ENCODE peak calls at places on chromosomes 3 and 15, in eight cellular contexts. I is adrenal gland, M is kidney, W is upper lobe of right lung, S is left ventricle myocardium inferior, X is IMR-90, H is ovary, N is adipocyte. A is an unnamed sample.

GRCh38 chr15:51801391-51801835 is 28.0 kb upstream of the TMOD3 start:
- DNase-seq in X (peak; percentile 18), W (no peak), I (peak; percentile 28), H (no peak), M (no peak), N (no peak), S (peak; percentile 38), A (no peak)

GRCh38 chr15:38217788-38218609 is 34.6 kb upstream of the SPRED1 start:
- DNase-seq in M (no peak), I (no peak), N (no peak), S (no peak), X (no peak), H (no peak), W (no peak), A (no peak)

GRCh38 chr15:67979281-67979680 is 74.8 kb upstream of the PIAS1 start:
- DNase-seq in H (no peak), M (no peak), X (no peak), N (no peak), I (no peak), W (no peak), S (no peak), A (no peak)

GRCh38 chr3:49717539-49718418 is 1.7 kb downstream of the AMIGO3 start:
- DNase-seq in I (no peak), W (peak; percentile 69), X (no peak), H (peak; percentile 24), S (no peak), N (no peak), M (peak; percentile 80), A (no peak)

GRCh38 chr3:145678401-145678800 is 482.6 kb downstream of the PLOD2 start:
- DNase-seq in S (no peak), M (no peak), N (peak; percentile 70), H (peak; percentile 24), X (no peak), I (no peak), W (no peak), A (no peak)

GRCh38 chr15:52976050-52976449 is 185.9 kb upstream of the ONECUT1 start:
- DNase-seq in I (no peak), N (no peak), H (no peak), M (no peak), X (no peak), W (no peak), S (no peak), A (no peak)

GRCh38 chr3:189171707-189172106 is at the start of gene TPRG1:
- DNase-seq in M (no peak), H (no peak), N (no peak), X (no peak), I (no peak), W (no peak), S (no peak), A (no peak)

GRCh38 chr3:187767266-187768032 is 22.2 kb upstream of the BCL6 start:
- DNase-seq in H (no peak), M (no peak), N (peak; percentile 45), X (peak; percentile 93), W (no peak), I (no peak), S (no peak), A (no peak)

GRCh38 chr3:52574056-52574965 is 37.9 kb downstream of the UQCC5 start:
- DNase-seq in N (no peak), X (no peak), I (no peak), S (no peak), M (no peak), W (no peak), H (no peak), A (no peak)

GRCh38 chr15:78418681-78419080 is 19.3 kb upstream of the IREB2 start:
- DNase-seq in W (no peak), N (no peak), I (no peak), S (no peak), M (no peak), H (no peak), X (no peak), A (no peak)

GRCh38 chr15:30929064-30929669 is 25.5 kb downstream of the FAN1 start:
- DNase-seq in I (no peak), N (no peak), M (no peak), X (no peak), H (no peak), W (no peak), S (no peak), A (no peak)

GRCh38 chr3:192336286-192336685 is 391.1 kb downstream of the FGF12 start:
- DNase-seq in X (no peak), N (no peak), I (no peak), S (no peak), W (no peak), M (no peak), H (no peak), A (no peak)

GRCh38 chr15:90071220-90071807 is 31.0 kb downstream of the IDH2 start:
- DNase-seq in I (peak; percentile 86), N (peak; percentile 93), S (peak; percentile 78), H (peak; percentile 80), M (peak; percentile 85), X (peak; percentile 87), W (peak; percentile 83), A (peak; percentile 53)

GRCh38 chr3:60636846-60637245 is 614.4 kb downstream of the FHIT start:
- DNase-seq in X (peak; percentile 20), W (no peak), N (no peak), I (no peak), M (no peak), S (no peak), H (no peak), A (no peak)

GRCh38 chr3:155804298-155804697 is 1.8 kb downstream of the C3orf33 start:
- DNase-seq in I (no peak), W (no peak), M (no peak), S (no peak), X (no peak), H (no peak), N (no peak), A (no peak)

GRCh38 chr3:143896486-143896885 is 48.2 kb upstream of the SLC9A9 start:
- DNase-seq in X (no peak), I (no peak), W (no peak), H (no peak), N (no peak), S (no peak), M (no peak), A (no peak)

GRCh38 chr15:39720721-39721611 is 61.7 kb downstream of the FSIP1 start:
- DNase-seq in X (peak; percentile 69), M (no peak), S (no peak), H (no peak), W (no peak), N (peak; percentile 84), I (no peak), A (no peak)

DNA sequence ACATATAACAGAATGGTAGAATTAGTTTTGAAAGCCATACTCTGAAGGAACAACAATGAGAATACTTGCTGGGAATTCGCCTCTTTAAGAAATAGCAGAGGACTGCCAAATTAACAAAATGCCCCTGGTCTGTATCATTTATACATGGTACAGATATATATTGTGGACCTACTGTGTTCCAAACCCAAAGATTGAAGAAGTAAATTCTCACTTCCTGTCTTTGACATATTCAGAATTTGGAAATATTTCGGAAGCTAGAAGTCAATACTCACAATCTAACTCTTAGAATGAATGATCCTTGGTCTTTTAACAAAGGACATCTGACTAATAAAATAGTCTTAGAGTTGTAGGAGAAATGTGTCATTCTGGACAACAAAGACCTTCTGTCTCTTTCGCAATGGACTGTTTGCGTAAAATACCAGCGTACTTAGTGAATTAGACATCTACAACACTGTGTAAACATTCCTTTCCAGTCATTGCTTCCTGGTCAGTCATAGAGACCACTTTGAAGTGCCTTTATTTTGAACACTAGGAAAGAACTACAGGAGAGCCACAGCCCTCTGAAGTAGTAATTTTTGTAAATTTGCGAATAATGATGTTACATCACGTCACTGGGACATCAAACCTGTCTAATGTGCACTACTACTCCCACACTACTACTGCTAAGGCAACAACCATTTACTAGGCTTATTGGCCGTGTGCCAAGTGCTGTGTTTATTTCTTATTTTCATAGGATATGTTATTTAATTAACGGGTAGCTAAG is 68.0 kb downstream of the CHL1 start:
- DNase-seq in W (no peak), S (no peak), X (peak; percentile 97), H (no peak), M (no peak), N (no peak), I (no peak), A (no peak)
- H3K9me3 ChIP-seq in W (no peaks in the 10 kb centered on the region), S (no peaks in the 10 kb centered on the region), X (no peaks in the 10 kb centered on the region), H (no peaks in the 10 kb centered on the region), M (no peaks in the 10 kb centered on the region), N (no peaks in the 10 kb centered on the region), I (no peaks in the 10 kb centered on the region), A (no peaks in the 10 kb centered on the region)

GRCh38 chr15:58377193-58377592 is 54.6 kb upstream of the LIPC start:
- DNase-seq in H (no peak), X (no peak), S (no peak), I (no peak), W (no peak), N (no peak), M (no peak), A (no peak)
- H3K9me3 ChIP-seq in H (no peaks in the 10 kb centered on the region), X (peaks cover 3% of the 10 kb centered on the region), S (peaks cover 12% of the 10 kb centered on the region), I (no peaks in the 10 kb centered on the region), W (no peaks in the 10 kb centered on the region), N (peaks cover 9% of the 10 kb centered on the region), M (no peaks in the 10 kb centered on the region), A (no peaks in the 10 kb centered on the region)

DNA sequence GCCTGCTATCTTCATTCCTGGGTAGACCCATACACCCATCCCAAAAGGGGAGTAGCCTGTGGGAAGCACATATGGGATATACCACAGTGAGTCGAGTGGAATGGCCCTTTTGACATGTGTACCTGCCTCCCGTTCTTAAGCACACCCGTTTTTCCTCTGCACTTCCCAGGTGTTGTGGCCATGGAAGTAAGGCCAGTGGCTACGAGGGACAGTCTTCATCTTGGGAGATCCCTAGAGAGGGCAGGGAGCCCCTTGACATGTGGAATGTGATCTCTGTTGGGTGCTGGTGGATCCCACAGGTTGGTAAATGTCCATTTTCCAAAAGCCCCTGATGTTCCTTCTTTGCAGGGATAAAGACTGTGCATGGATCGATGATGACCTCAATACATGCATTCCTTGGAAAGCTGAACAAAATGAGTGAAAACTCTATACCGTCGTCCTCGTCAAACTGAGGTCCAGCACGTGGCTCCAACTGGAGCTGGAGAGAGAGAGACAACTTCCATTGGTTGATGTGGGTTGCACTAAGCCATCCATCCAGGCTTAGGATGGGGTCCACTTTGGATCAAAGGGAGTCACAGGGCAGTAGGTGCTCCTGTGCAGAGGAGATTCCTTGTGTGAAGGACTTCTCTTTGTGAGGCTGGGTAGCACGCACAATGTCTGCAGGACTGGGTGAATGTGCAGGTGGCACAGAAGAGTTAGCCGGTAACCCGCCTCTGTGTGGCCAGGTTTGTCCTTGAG is 136.8 kb downstream of the SNRPN start:
- DNase-seq in W (no peak), S (no peak), X (no peak), M (no peak), H (no peak), I (peak; percentile 8), N (no peak), A (no peak)
- H3K9me3 ChIP-seq in W (peaks cover 62% of the 10 kb centered on the region), S (peaks cover 100% of the 10 kb centered on the region), X (peaks cover 52% of the 10 kb centered on the region), M (peaks cover 14% of the 10 kb centered on the region), H (peaks cover 90% of the 10 kb centered on the region), I (peaks cover 15% of the 10 kb centered on the region), N (peaks cover 92% of the 10 kb centered on the region), A (peaks cover 24% of the 10 kb centered on the region)

GRCh38 chr3:44687898-44688297 is 24.6 kb upstream of the ZNF502 start:
- DNase-seq in I (no peak), H (no peak), M (no peak), X (no peak), S (no peak), N (no peak), W (no peak), A (no peak)

GRCh38 chr3:44680921-44681455 is 31.5 kb upstream of the ZNF502 start:
- DNase-seq in X (no peak), N (no peak), H (no peak), I (no peak), M (no peak), W (no peak), S (no peak), A (no peak)

GRCh38 chr3:44682182-44682896 is 30.1 kb upstream of the ZNF502 start:
- DNase-seq in I (no peak), M (no peak), X (peak; percentile 19), S (no peak), W (no peak), H (no peak), N (no peak), A (no peak)

GRCh38 chr3:44685128-44685800 is 27.2 kb upstream of the ZNF502 start:
- DNase-seq in W (peak; percentile 89), N (peak; percentile 80), M (peak; percentile 91), I (peak; percentile 71), H (peak; percentile 59), X (peak; percentile 84), S (peak; percentile 77), A (peak; percentile 6)
- H3K9me3 ChIP-seq in W (peaks cover 8% of the 10 kb centered on the region), N (peaks cover 12% of the 10 kb centered on the region), M (no peaks in the 10 kb centered on the region), I (no peaks in the 10 kb centered on the region), H (peaks cover 7% of the 10 kb centered on the region), X (peaks cover 13% of the 10 kb centered on the region), S (peaks cover 38% of the 10 kb centered on the region), A (no peaks in the 10 kb centered on the region)

A was measured in T-helper 17 cell.